ENCODE peak calls at places on chromosome 20, in four cellular contexts. W, Y, U and G are unnamed samples. For H3K36me3, the result is how much of the 10 kb centered on the place peaks cover.

GRCh38 chr20:57047281-57048026 is 219.0 kb downstream of the BMP7 start:
- DNase-seq in W (no peak), U (peak), Y (no peak), G (peak)

GRCh38 chr20:64021124-64021975 is 14.6 kb upstream of the C20orf204 start:
- DNase-seq in U (no peak), W (no peak), Y (no peak), G (no peak)

GRCh38 chr20:16864069-16864468 is 115.9 kb downstream of the OTOR start:
- DNase-seq in Y (no peak), W (no peak), U (peak), G (no peak)

GRCh38 chr20:57627339-57627738 is 7.1 kb upstream of the ZBP1 start:
- DNase-seq in W (no peak), Y (no peak), U (no peak), G (no peak)

GRCh38 chr20:14413835-14414234 is 76.4 kb upstream of the FLRT3 start:
- DNase-seq in U (no peak), W (no peak), Y (no peak), G (no peak)

GRCh38 chr20:41180599-41181333 is 43.4 kb downstream of the PLCG1 start:
- DNase-seq in W (no peak), U (no peak), Y (no peak), G (no peak)

GRCh38 chr20:9474835-9475413 is 39.5 kb upstream of the LAMP5 start:
- DNase-seq in Y (no peak), U (no peak), W (no peak), G (no peak)

GRCh38 chr20:11919046-11919445 is 1.4 kb downstream of the BTBD3 start:
- DNase-seq in W (peak), U (no peak), Y (no peak), G (peak)

GRCh38 chr20:52251137-52251700 is 59.6 kb upstream of the ZFP64 start:
- DNase-seq in U (no peak), Y (no peak), W (no peak), G (no peak)

GRCh38 chr20:22282696-22283095 is 301.7 kb downstream of the FOXA2 start:
- DNase-seq in W (no peak), Y (no peak), U (no peak), G (no peak)

GRCh38 chr20:41047975-41048305 is 19.3 kb downstream of the TOP1 start:
- DNase-seq in Y (no peak), U (peak), W (peak), G (no peak)

GRCh38 chr20:32332614-32333013 is 25.5 kb upstream of the ASXL1 start:
- DNase-seq in W (peak), Y (no peak), U (no peak), G (no peak)

GRCh38 chr20:10639762-10640556 is 33.8 kb downstream of the JAG1 start:
- DNase-seq in W (no peak), U (no peak), Y (no peak), G (no peak)

GRCh38 chr20:1341561-1342265 is 12.8 kb upstream of the SDCBP2 start:
- DNase-seq in Y (no peak), W (peak), U (peak), G (no peak)

GRCh38 chr20:11776687-11777086 is 141.0 kb upstream of the BTBD3 start:
- DNase-seq in Y (no peak), U (no peak), W (no peak), G (no peak)

GRCh38 chr20:48275737-48276342 is 490.6 kb upstream of the SULF2 start:
- DNase-seq in Y (no peak), W (peak), U (no peak), G (no peak)

GRCh38 chr20:3227936-3228749 is 10.8 kb downstream of the SLC4A11 start:
- DNase-seq in U (no peak), W (no peak), Y (no peak), G (no peak)

GRCh38 chr20:23782366-23782983 is 31.7 kb upstream of the CST1 start:
- DNase-seq in U (peak), W (peak), Y (no peak), G (no peak)

GRCh38 chr20:63973636-63974401 is 4.1 kb upstream of the ZNF512B start:
- DNase-seq in W (peak), Y (peak), U (peak), G (peak)

GRCh38 chr20:12594410-12595130 is 414.2 kb upstream of the SPTLC3 start:
- DNase-seq in U (peak), W (peak), Y (no peak), G (no peak)

GRCh38 chr20:48738399-48739304 is 89.1 kb downstream of the PREX1 start:
- DNase-seq in Y (no peak), W (no peak), U (no peak), G (no peak)

GRCh38 chr20:37501940-37502339 is 19.1 kb upstream of the NNAT start:
- DNase-seq in U (no peak), Y (no peak), W (no peak), G (no peak)

GRCh38 chr20:2706688-2707352 is 14.2 kb downstream of the EBF4 start:
- DNase-seq in W (no peak), Y (no peak), U (no peak), G (no peak)

GRCh38 chr20:25320035-25320800 is 70.4 kb downstream of the ABHD12 start:
- DNase-seq in Y (no peak), U (no peak), W (no peak), G (no peak)

GRCh38 chr20:44017905-44018683 is 103.4 kb downstream of the TOX2 start:
- DNase-seq in W (peak), U (peak), Y (no peak), G (peak)

GRCh38 chr20:42901689-42902518 is 287.8 kb downstream of the PTPRT start:
- DNase-seq in U (no peak), Y (peak), W (no peak), G (peak)

GRCh38 chr20:24768226-24768625 is 180.8 kb upstream of the CST7 start:
- DNase-seq in W (peak), Y (no peak), U (no peak), G (no peak)

GRCh38 chr20:5900908-5901307 is 49.4 kb downstream of the TRMT6 start:
- DNase-seq in W (no peak), Y (no peak), U (no peak), G (no peak)

GRCh38 chr20:53774487-53775203 is 181.0 kb upstream of the ZNF217 start:
- DNase-seq in W (peak), U (peak), Y (no peak), G (no peak)

GRCh38 chr20:13822459-13822858 is 37.6 kb downstream of the NDUFAF5 start:
- DNase-seq in Y (no peak), W (no peak), U (no peak), G (no peak)

GRCh38 chr20:47885909-47886453 is 100.7 kb upstream of the SULF2 start:
- DNase-seq in W (no peak), U (no peak), Y (no peak), G (no peak)

GRCh38 chr20:46178891-46179290 is 60.8 kb downstream of the CD40 start:
- DNase-seq in U (no peak), Y (no peak), W (no peak), G (no peak)

GRCh38 chr20:2402271-2402980 is 21.7 kb downstream of the TGM6 start:
- DNase-seq in W (peak), U (peak), Y (no peak), G (no peak)

GRCh38 chr20:41786158-41786557 is 168.0 kb upstream of the CHD6 start:
- DNase-seq in U (no peak), Y (no peak), W (no peak), G (no peak)

GRCh38 chr20:16922834-16923233 is 174.7 kb downstream of the OTOR start:
- DNase-seq in U (peak), W (peak), Y (no peak), G (no peak)

GRCh38 chr20:48787861-48788375 is 39.9 kb downstream of the PREX1 start:
- DNase-seq in Y (no peak), U (peak), W (peak), G (no peak)

GRCh38 chr20:50996901-50997830 is 25.7 kb downstream of the KCNG1 start:
- DNase-seq in Y (no peak), U (peak), W (peak), G (no peak)

GRCh38 chr20:39038047-39038446 is 75.9 kb downstream of the DHX35 start:
- DNase-seq in Y (no peak), U (no peak), W (no peak), G (no peak)

GRCh38 chr20:39036011-39036410 is 73.9 kb downstream of the DHX35 start:
- DNase-seq in W (no peak), Y (no peak), U (no peak), G (no peak)

GRCh38 chr20:39038495-39038894 is 76.4 kb downstream of the DHX35 start:
- DNase-seq in W (no peak), U (no peak), Y (no peak), G (no peak)

GRCh38 chr20:39039261-39039660 is 77.1 kb downstream of the DHX35 start:
- DNase-seq in U (no peak), W (no peak), Y (no peak), G (no peak)

DNA sequence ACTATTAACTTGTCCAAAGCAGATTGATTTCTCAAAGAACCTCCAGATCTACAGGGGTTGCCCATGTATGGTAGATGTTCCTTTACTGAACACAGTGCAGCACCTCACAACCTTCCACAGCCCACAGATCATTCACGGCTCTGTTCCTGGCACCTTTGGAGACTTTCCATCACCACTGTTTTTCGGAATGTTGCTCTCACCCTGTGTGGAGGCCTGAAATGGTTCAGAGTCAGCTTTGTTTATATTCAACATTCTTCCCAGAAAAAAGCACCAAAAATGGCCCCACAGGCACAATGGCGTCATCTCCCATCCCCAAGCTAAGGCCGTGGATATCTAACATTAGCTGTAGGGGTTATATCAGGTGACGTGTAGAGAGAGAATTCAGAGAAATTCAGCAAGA is 74.7 kb downstream of the DHX35 start:
- DNase-seq in U (peak), Y (no peak), W (no peak), G (no peak)
- H3K36me3 ChIP-seq in U (half or more), Y (half or more), W (under half), G (half or more)

DNA sequence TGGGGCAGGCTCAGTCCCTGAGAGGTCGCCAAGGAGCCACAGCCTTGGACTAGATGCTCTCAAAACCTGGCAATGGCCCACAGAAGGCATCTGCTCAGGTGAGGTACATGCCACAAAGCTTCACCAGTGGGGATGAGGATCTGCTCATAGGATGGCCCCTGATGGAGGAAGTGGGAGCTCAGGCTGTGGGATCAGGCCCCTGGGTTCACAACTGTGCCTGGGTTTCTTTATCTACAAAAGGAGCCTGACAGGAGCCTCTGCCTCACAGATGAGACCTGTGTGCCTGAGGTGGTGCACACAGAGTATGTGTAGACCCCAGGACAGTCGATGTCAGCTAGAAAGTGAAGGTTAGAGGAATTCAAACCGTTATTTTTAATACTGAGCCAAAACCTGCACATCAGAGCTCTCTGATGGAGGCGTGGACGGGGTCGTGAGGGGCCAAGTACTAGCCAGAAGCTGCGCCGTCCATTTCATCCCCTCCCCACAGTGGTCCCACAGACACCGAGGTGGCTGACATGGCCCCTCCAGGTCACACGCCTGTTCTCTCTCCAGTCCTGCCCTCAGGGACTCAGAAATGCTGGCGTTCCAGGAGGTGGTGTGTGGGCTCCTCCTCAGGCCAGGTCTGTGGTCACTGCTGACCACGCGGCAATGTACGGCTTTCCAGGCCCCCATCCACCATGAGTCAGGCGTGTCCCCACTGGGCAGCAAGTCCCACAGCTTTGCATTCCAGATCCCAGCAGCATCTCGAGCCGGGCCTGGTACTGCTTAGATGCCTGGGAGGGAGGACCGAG is 33.3 kb downstream of the NTSR1 start:
- DNase-seq in W (no peak), U (no peak), Y (no peak), G (peak)
- H3K4me3 ChIP-seq in W (no peak), U (no peak), Y (no peak), G (no peak)

GRCh38 chr20:59032023-59032712 is at the start of gene ATP5F1E:
- DNase-seq in Y (peak), U (peak), W (peak), G (peak)

GRCh38 chr20:59033093-59033492 is 958 bp upstream of the ATP5F1E start:
- DNase-seq in W (no peak), U (no peak), Y (no peak), G (no peak)

GRCh38 chr20:59032713-59033059 is 551 bp upstream of the ATP5F1E start:
- DNase-seq in U (peak), W (peak), Y (no peak), G (no peak)

GRCh38 chr20:59035381-59035780 is 3.2 kb upstream of the ATP5F1E start:
- DNase-seq in U (no peak), W (no peak), Y (no peak), G (no peak)

DNA sequence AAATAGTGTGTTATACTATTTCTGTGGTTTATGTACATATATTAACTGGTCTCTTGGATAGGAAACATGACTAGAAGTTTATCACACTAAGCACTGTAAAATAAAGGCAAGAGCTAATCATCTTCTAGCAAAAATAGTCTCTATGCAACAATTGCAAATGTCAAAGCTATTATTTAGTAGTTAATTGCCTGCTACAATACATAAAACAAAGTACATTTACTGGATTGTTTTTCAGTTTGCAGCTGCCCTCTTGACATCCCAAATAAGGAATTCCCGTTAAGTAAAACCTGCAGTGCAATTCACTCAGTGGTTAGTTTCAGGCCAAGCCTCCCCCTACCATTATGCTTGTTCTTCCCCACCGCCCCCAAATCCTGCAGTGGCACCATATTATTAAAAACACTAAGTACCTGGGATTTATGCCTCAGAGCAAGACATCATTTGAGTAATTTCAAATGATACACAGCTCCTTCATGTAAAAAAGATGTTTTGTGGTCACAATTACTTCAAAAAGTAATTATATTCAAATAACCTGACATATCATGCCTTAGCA is 1.6 kb upstream of the ATP5F1E start:
- DNase-seq in U (no peak), Y (no peak), W (no peak), G (no peak)
- H3K36me3 ChIP-seq in U (under half), Y (half or more), W (under half), G (half or more)

GRCh38 chr20:4729265-4729664 is 7.6 kb downstream of the PRND start:
- DNase-seq in W (no peak), U (no peak), Y (no peak), G (no peak)

GRCh38 chr20:4725263-4725550 is 3.5 kb downstream of the PRND start:
- DNase-seq in U (no peak), Y (no peak), W (no peak), G (no peak)

GRCh38 chr20:4728121-4728520 is 6.4 kb downstream of the PRND start:
- DNase-seq in U (peak), W (peak), Y (no peak), G (no peak)

GRCh38 chr20:4724459-4725262 is 3.0 kb downstream of the PRND start:
- DNase-seq in U (no peak), Y (no peak), W (no peak), G (no peak)

DNA sequence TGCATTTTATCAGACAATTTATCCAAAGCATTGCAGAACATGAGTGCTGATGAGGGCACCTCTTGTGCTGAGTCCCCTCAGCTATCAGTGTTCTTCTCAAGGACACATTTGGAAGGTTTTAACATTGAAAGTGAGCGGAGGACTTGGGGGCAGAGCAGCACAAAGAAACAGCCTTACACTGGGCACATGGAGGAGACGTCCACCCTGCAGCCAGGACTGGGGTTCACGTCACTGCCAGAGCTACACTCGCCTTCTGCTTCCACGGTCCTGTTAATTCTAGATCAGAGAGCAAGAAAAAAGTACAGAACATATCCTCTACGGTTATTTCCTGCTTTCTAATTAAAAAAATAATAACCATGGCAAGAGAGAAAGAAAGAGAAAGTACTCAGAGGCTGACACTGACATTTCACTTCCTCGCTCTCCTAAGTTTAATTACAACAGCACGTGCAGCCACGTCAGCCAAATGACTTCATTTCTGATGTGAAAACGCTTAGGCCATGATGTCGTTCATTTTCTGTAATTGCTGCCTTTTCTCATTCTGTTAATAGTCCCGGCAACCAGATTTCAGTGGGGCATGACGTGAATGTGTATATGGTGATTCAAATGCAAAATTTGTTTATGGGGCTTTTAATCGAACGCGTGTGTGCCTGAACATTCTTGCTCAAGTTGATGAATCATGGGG is 5.1 kb downstream of the PRND start:
- DNase-seq in W (peak), Y (no peak), U (peak), G (no peak)
- H3K4me3 ChIP-seq in W (no peak), Y (no peak), U (no peak), G (no peak)

GRCh38 chr20:18020931-18021330 is 36.8 kb downstream of the OVOL2 start:
- DNase-seq in Y (no peak), U (no peak), W (no peak), G (no peak)

GRCh38 chr20:18012901-18013300 is 44.1 kb downstream of the MGME1 start:
- DNase-seq in W (no peak), Y (no peak), U (no peak), G (no peak)

GRCh38 chr20:18019068-18019467 is 38.6 kb downstream of the OVOL2 start:
- DNase-seq in Y (no peak), W (peak), U (peak), G (no peak)

GRCh38 chr20:18018100-18018499 is 39.6 kb downstream of the OVOL2 start:
- DNase-seq in Y (no peak), U (no peak), W (no peak), G (no peak)

DNA sequence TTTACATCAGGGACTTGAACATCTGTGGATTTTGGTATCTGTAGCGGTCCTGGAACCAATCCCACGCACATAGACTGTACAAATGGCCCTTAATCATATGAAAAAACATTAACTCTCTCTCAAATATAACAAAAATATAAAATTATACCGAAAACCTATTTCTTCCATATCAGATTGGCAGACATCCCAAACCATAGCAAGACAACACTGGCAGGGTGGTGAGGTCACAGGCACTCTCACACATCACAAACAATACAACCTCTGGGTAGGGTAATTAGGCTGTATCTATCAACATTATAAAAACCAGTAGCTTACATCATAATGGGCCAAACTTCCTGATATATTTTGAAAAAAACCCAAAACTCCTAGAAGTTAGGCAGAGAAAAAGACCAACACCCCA is 40.9 kb downstream of the OVOL2 start:
- DNase-seq in U (no peak), Y (no peak), W (no peak), G (no peak)
- H3K36me3 ChIP-seq in U (under half), Y (under half), W (under half), G (under half)